ENCODE peak calls at places on chromosome 18, in seven cellular contexts. One of them, this sample, is unnamed.
A peak's percentile ranks its signal among the peaks of the same experiment; 100 is the strongest.

GRCh38 chr18:23933407-23933806 is 81.1 kb upstream of the TTC39C start:
- DNase-seq in psoas muscle: no peak
- DNase-seq in left lung: no peak
- DNase-seq in cardiac muscle cell: no peak
- DNase-seq in endothelial cell of umbilical vein: peak; percentile 17
- DNase-seq in left ventricle myocardium inferior: no peak
- DNase-seq in sigmoid colon: no peak
- DNase-seq in this sample: no peak

GRCh38 chr18:26262156-26262555 is 35.9 kb downstream of the TAF4B start:
- DNase-seq in cardiac muscle cell: no peak
- DNase-seq in sigmoid colon: no peak
- DNase-seq in left lung: no peak
- DNase-seq in psoas muscle: no peak
- DNase-seq in endothelial cell of umbilical vein: no peak
- DNase-seq in left ventricle myocardium inferior: no peak
- DNase-seq in this sample: no peak

GRCh38 chr18:75244336-75244735 is 33.7 kb downstream of the TSHZ1 start:
- DNase-seq in endothelial cell of umbilical vein: no peak
- DNase-seq in psoas muscle: no peak
- DNase-seq in cardiac muscle cell: peak; percentile 32
- DNase-seq in sigmoid colon: no peak
- DNase-seq in left ventricle myocardium inferior: no peak
- DNase-seq in left lung: no peak
- DNase-seq in this sample: peak; percentile 30

GRCh38 chr18:59265246-59266018 is 7.8 kb downstream of the RAX start:
- DNase-seq in left lung: no peak
- DNase-seq in left ventricle myocardium inferior: no peak
- DNase-seq in sigmoid colon: no peak
- DNase-seq in endothelial cell of umbilical vein: no peak
- DNase-seq in cardiac muscle cell: no peak
- DNase-seq in psoas muscle: no peak
- DNase-seq in this sample: no peak

GRCh38 chr18:23213200-23213599 is 77.9 kb downstream of the CABLES1 start:
- DNase-seq in left ventricle myocardium inferior: no peak
- DNase-seq in psoas muscle: no peak
- DNase-seq in left lung: no peak
- DNase-seq in cardiac muscle cell: no peak
- DNase-seq in sigmoid colon: no peak
- DNase-seq in endothelial cell of umbilical vein: no peak
- DNase-seq in this sample: no peak

GRCh38 chr18:2900742-2901404 is 54.1 kb downstream of the EMILIN2 start:
- DNase-seq in left lung: peak; percentile 19
- DNase-seq in endothelial cell of umbilical vein: no peak
- DNase-seq in sigmoid colon: no peak
- DNase-seq in left ventricle myocardium inferior: no peak
- DNase-seq in psoas muscle: no peak
- DNase-seq in cardiac muscle cell: peak; percentile 36
- DNase-seq in this sample: no peak

GRCh38 chr18:24875286-24875685 is 414.8 kb downstream of the HRH4 start:
- DNase-seq in left lung: no peak
- DNase-seq in cardiac muscle cell: no peak
- DNase-seq in psoas muscle: no peak
- DNase-seq in sigmoid colon: no peak
- DNase-seq in endothelial cell of umbilical vein: peak; percentile 46
- DNase-seq in left ventricle myocardium inferior: no peak
- DNase-seq in this sample: no peak

GRCh38 chr18:74689251-74689650 is 91.6 kb downstream of the ZNF407 start:
- DNase-seq in left lung: no peak
- DNase-seq in endothelial cell of umbilical vein: peak; percentile 27
- DNase-seq in psoas muscle: no peak
- DNase-seq in left ventricle myocardium inferior: no peak
- DNase-seq in cardiac muscle cell: no peak
- DNase-seq in sigmoid colon: no peak
- DNase-seq in this sample: no peak

GRCh38 chr18:31400191-31400590 is 23.6 kb downstream of the DSG4 start:
- DNase-seq in psoas muscle: no peak
- DNase-seq in endothelial cell of umbilical vein: no peak
- DNase-seq in left ventricle myocardium inferior: no peak
- DNase-seq in cardiac muscle cell: no peak
- DNase-seq in sigmoid colon: no peak
- DNase-seq in left lung: no peak
- DNase-seq in this sample: no peak

GRCh38 chr18:49212819-49213218 is 247.6 kb downstream of the DYM start:
- DNase-seq in cardiac muscle cell: no peak
- DNase-seq in left ventricle myocardium inferior: no peak
- DNase-seq in sigmoid colon: no peak
- DNase-seq in endothelial cell of umbilical vein: no peak
- DNase-seq in psoas muscle: no peak
- DNase-seq in left lung: no peak
- DNase-seq in this sample: no peak

GRCh38 chr18:9643549-9643948 is 29.2 kb upstream of the PPP4R1 start:
- DNase-seq in cardiac muscle cell: peak; percentile 78
- DNase-seq in psoas muscle: no peak
- DNase-seq in endothelial cell of umbilical vein: peak; percentile 92
- DNase-seq in sigmoid colon: no peak
- DNase-seq in left ventricle myocardium inferior: no peak
- DNase-seq in left lung: no peak
- DNase-seq in this sample: no peak

GRCh38 chr18:10127721-10128120 is 213.9 kb downstream of the VAPA start:
- DNase-seq in left ventricle myocardium inferior: no peak
- DNase-seq in cardiac muscle cell: no peak
- DNase-seq in psoas muscle: no peak
- DNase-seq in left lung: no peak
- DNase-seq in sigmoid colon: no peak
- DNase-seq in endothelial cell of umbilical vein: no peak
- DNase-seq in this sample: no peak

GRCh38 chr18:9985641-9986040 is 71.8 kb downstream of the VAPA start:
- DNase-seq in endothelial cell of umbilical vein: no peak
- DNase-seq in left lung: no peak
- DNase-seq in sigmoid colon: no peak
- DNase-seq in psoas muscle: no peak
- DNase-seq in left ventricle myocardium inferior: no peak
- DNase-seq in cardiac muscle cell: no peak
- DNase-seq in this sample: no peak

GRCh38 chr18:9992988-9993845 is 79.4 kb downstream of the VAPA start:
- DNase-seq in psoas muscle: no peak
- DNase-seq in cardiac muscle cell: no peak
- DNase-seq in endothelial cell of umbilical vein: no peak
- DNase-seq in left ventricle myocardium inferior: no peak
- DNase-seq in sigmoid colon: no peak
- DNase-seq in left lung: no peak
- DNase-seq in this sample: no peak

GRCh38 chr18:50297621-50298442 is 10.3 kb upstream of the CXXC1 start:
- DNase-seq in left lung: peak; percentile 88
- DNase-seq in cardiac muscle cell: peak; percentile 19
- DNase-seq in left ventricle myocardium inferior: peak; percentile 80
- DNase-seq in endothelial cell of umbilical vein: peak; percentile 62
- DNase-seq in psoas muscle: peak; percentile 84
- DNase-seq in sigmoid colon: peak; percentile 85
- DNase-seq in this sample: peak; percentile 78

GRCh38 chr18:49690307-49690706 is 123.0 kb downstream of the ACAA2 start:
- DNase-seq in left ventricle myocardium inferior: no peak
- DNase-seq in cardiac muscle cell: no peak
- DNase-seq in sigmoid colon: no peak
- DNase-seq in left lung: no peak
- DNase-seq in endothelial cell of umbilical vein: peak; percentile 78
- DNase-seq in psoas muscle: no peak
- DNase-seq in this sample: no peak

GRCh38 chr18:36411745-36412168 is 114.2 kb downstream of the FHOD3 start:
- DNase-seq in cardiac muscle cell: peak; percentile 68
- DNase-seq in endothelial cell of umbilical vein: no peak
- DNase-seq in left lung: no peak
- DNase-seq in sigmoid colon: no peak
- DNase-seq in psoas muscle: no peak
- DNase-seq in left ventricle myocardium inferior: no peak
- DNase-seq in this sample: no peak

GRCh38 chr18:52237551-52237950 is 102.4 kb upstream of the DCC start:
- DNase-seq in endothelial cell of umbilical vein: no peak
- DNase-seq in sigmoid colon: no peak
- DNase-seq in cardiac muscle cell: no peak
- DNase-seq in left lung: no peak
- DNase-seq in left ventricle myocardium inferior: no peak
- DNase-seq in psoas muscle: no peak
- DNase-seq in this sample: no peak

GRCh38 chr18:227902-228301 is 39.9 kb downstream of the THOC1 start:
- DNase-seq in endothelial cell of umbilical vein: no peak
- DNase-seq in left lung: no peak
- DNase-seq in left ventricle myocardium inferior: no peak
- DNase-seq in psoas muscle: no peak
- DNase-seq in cardiac muscle cell: no peak
- DNase-seq in sigmoid colon: no peak
- DNase-seq in this sample: no peak

GRCh38 chr18:37654711-37655369 is 89.2 kb upstream of the CELF4 start:
- DNase-seq in psoas muscle: no peak
- DNase-seq in sigmoid colon: no peak
- DNase-seq in endothelial cell of umbilical vein: no peak
- DNase-seq in cardiac muscle cell: no peak
- DNase-seq in left lung: no peak
- DNase-seq in left ventricle myocardium inferior: no peak
- DNase-seq in this sample: no peak

GRCh38 chr18:27057459-27058302 is 127.4 kb downstream of the CHST9 start:
- DNase-seq in sigmoid colon: no peak
- DNase-seq in left lung: no peak
- DNase-seq in cardiac muscle cell: peak; percentile 5
- DNase-seq in psoas muscle: no peak
- DNase-seq in left ventricle myocardium inferior: peak; percentile 19
- DNase-seq in endothelial cell of umbilical vein: no peak
- DNase-seq in this sample: no peak

GRCh38 chr18:55607763-55608162 is 19.8 kb upstream of the TCF4 start:
- DNase-seq in endothelial cell of umbilical vein: no peak
- DNase-seq in left lung: no peak
- DNase-seq in left ventricle myocardium inferior: no peak
- DNase-seq in psoas muscle: no peak
- DNase-seq in cardiac muscle cell: no peak
- DNase-seq in sigmoid colon: no peak
- DNase-seq in this sample: no peak

DNA sequence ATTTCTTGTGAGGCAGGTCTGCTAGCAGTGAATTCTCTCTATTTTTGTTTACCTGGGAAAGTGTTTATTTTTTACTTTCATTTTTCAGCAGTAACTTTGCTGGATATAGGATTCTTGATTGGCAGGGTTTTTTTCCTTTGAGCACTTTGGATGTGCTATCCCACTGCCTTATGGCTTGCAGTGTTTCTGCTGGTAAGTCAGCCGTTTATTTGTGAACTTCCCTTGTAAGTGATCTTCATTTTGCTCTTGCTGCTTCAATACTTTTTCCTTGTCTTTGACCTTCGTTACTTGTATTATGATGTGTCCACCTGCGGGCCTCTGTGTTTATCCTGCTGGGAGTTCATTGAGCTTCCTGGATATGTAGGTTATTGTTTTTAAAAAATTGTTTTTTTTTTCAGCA is 54.7 kb downstream of the SLC66A2 start:
- DNase-seq in psoas muscle: no peak
- DNase-seq in left lung: no peak
- DNase-seq in endothelial cell of umbilical vein: no peak
- DNase-seq in cardiac muscle cell: no peak
- DNase-seq in left ventricle myocardium inferior: no peak
- DNase-seq in sigmoid colon: no peak
- DNase-seq in this sample: no peak
- H3K9me3 ChIP-seq in psoas muscle: peaks cover 43% of the 10 kb centered on the region
- H3K9me3 ChIP-seq in left lung: peaks cover 95% of the 10 kb centered on the region
- H3K9me3 ChIP-seq in endothelial cell of umbilical vein: peaks cover 17% of the 10 kb centered on the region
- H3K9me3 ChIP-seq in cardiac muscle cell: no peaks in the 10 kb centered on the region
- H3K9me3 ChIP-seq in left ventricle myocardium inferior: peaks cover 79% of the 10 kb centered on the region
- H3K9me3 ChIP-seq in sigmoid colon: peaks cover 40% of the 10 kb centered on the region
- H3K9me3 ChIP-seq in this sample: no peaks in the 10 kb centered on the region

DNA sequence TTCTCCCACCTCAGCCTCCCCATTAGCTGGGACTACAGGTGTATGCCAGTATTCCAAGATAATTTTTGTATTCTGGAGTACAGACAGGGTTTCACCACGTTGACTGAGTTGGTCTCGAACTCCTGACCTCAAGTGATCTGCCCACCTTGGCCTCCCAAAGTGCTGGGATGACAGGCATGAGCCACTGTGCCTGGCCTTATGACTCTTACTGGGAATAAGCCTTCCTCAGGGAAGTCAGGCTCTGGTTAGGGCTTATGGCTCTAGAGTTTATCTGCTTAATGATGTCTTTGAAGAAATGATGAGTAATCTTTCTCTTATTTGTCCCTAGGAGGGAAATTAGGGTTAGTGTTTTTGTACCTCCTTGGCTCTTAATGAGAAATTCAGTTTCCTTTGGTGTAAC is 187.7 kb downstream of the FAM210A start:
- DNase-seq in cardiac muscle cell: no peak
- DNase-seq in left ventricle myocardium inferior: no peak
- DNase-seq in sigmoid colon: no peak
- DNase-seq in left lung: no peak
- DNase-seq in psoas muscle: no peak
- DNase-seq in endothelial cell of umbilical vein: no peak
- DNase-seq in this sample: no peak
- H3K4me1 ChIP-seq in cardiac muscle cell: no peaks in the 10 kb centered on the region
- H3K4me1 ChIP-seq in left ventricle myocardium inferior: peaks cover 52% of the 10 kb centered on the region
- H3K4me1 ChIP-seq in sigmoid colon: no peaks in the 10 kb centered on the region
- H3K4me1 ChIP-seq in left lung: no peaks in the 10 kb centered on the region
- H3K4me1 ChIP-seq in psoas muscle: peaks cover 5% of the 10 kb centered on the region
- H3K4me1 ChIP-seq in endothelial cell of umbilical vein: no peaks in the 10 kb centered on the region
- H3K4me1 ChIP-seq in this sample: peaks cover 18% of the 10 kb centered on the region

GRCh38 chr18:35246831-35247230 is 6.0 kb downstream of the ZNF397 start:
- DNase-seq in psoas muscle: no peak
- DNase-seq in cardiac muscle cell: no peak
- DNase-seq in left ventricle myocardium inferior: no peak
- DNase-seq in endothelial cell of umbilical vein: no peak
- DNase-seq in left lung: no peak
- DNase-seq in sigmoid colon: no peak
- DNase-seq in this sample: no peak
- H3K9me3 ChIP-seq in psoas muscle: no peaks in the 10 kb centered on the region
- H3K9me3 ChIP-seq in cardiac muscle cell: no peaks in the 10 kb centered on the region
- H3K9me3 ChIP-seq in left ventricle myocardium inferior: no peaks in the 10 kb centered on the region
- H3K9me3 ChIP-seq in endothelial cell of umbilical vein: peaks cover 8% of the 10 kb centered on the region
- H3K9me3 ChIP-seq in left lung: peaks cover 15% of the 10 kb centered on the region
- H3K9me3 ChIP-seq in sigmoid colon: no peaks in the 10 kb centered on the region
- H3K9me3 ChIP-seq in this sample: no peaks in the 10 kb centered on the region

DNA sequence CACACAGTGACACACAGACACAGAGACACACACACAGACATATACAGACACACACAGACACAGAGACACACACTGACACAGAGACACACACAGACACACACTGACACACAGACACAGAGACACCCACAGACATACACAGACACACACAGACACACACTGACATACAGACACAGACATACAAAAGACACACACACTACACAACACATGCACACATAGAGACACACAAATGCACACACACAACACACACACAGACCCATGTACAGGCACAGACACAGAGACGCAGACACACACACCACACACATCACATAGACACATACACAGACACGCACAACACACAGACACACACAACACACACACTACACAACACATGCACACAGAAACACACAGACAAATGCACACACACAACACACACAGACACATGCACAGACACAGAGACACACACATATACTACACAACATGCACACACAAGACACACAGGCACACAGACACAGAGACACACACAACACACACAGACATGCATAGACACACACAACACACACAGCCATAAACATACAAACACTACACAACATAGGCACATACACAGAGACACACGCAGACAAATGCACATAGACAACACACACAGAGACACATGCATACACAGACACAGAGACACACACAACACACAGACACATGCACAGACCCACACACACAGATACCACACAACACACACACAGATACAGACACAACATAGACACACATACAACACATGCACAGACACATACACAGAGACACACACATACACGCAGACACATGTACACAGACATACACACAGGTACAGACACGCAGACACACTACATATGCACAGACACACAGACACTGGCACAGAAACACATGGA is 120.5 kb downstream of the BCL2 start:
- DNase-seq in left lung: no peak
- DNase-seq in endothelial cell of umbilical vein: no peak
- DNase-seq in sigmoid colon: no peak
- DNase-seq in cardiac muscle cell: no peak
- DNase-seq in psoas muscle: no peak
- DNase-seq in left ventricle myocardium inferior: no peak
- DNase-seq in this sample: no peak
- H3K4me1 ChIP-seq in left lung: no peaks in the 10 kb centered on the region
- H3K4me1 ChIP-seq in endothelial cell of umbilical vein: no peaks in the 10 kb centered on the region
- H3K4me1 ChIP-seq in sigmoid colon: no peaks in the 10 kb centered on the region
- H3K4me1 ChIP-seq in cardiac muscle cell: peaks cover 16% of the 10 kb centered on the region
- H3K4me1 ChIP-seq in psoas muscle: peaks cover 51% of the 10 kb centered on the region
- H3K4me1 ChIP-seq in left ventricle myocardium inferior: peaks cover 10% of the 10 kb centered on the region
- H3K4me1 ChIP-seq in this sample: no peaks in the 10 kb centered on the region

This sample was measured in pancreas.